ENCODE peak calls at places on chromosomes 4 and X, in four cellular contexts. H is A172, O is hippocampal formation, M is cardiac fibroblast. U is an unnamed sample.

GRCh38 chr4:124262211-124263179 is 450.0 kb downstream of the ANKRD50 start:
- DNase-seq in H (peak), O (peak), M (peak), U (peak)

GRCh38 chr4:72975488-72975784 is 94.1 kb downstream of the COX18 start:
- DNase-seq in H (no peak), O (no peak), M (peak), U (no peak)

GRCh38 chr4:139454111-139454600 is at the start of gene RAB33B:
- DNase-seq in H (no peak), O (no peak), M (peak), U (no peak)

GRCh38 chrX:77450415-77450814 is 3.2 kb downstream of the FGF16 start:
- DNase-seq in H (no peak), O (no peak), M (no peak), U (no peak)

GRCh38 chr4:24672871-24673270 is 88.5 kb upstream of the DHX15 start:
- DNase-seq in H (no peak), O (no peak), M (no peak), U (no peak)

GRCh38 chr4:76067652-76068286 is 6.7 kb upstream of the ART3 start:
- DNase-seq in H (peak), O (peak), M (peak), U (no peak)

GRCh38 chrX:68511255-68511654 is 12.4 kb downstream of the YIPF6 start:
- DNase-seq in H (peak), O (no peak), M (peak), U (no peak)

GRCh38 chr4:100547541-100548208 is 29.9 kb upstream of the EMCN start:
- DNase-seq in H (no peak), O (no peak), M (no peak), U (no peak)

GRCh38 chrX:70025464-70025863 is 24.3 kb downstream of the AWAT2 start:
- DNase-seq in H (no peak), O (no peak), M (no peak), U (no peak)

GRCh38 chr4:145034727-145035211 is 63.2 kb downstream of the ANAPC10 start:
- DNase-seq in H (peak), O (no peak), M (peak), U (no peak)

GRCh38 chr4:87669373-87669772 is 19.3 kb downstream of the DMP1 start:
- DNase-seq in H (no peak), O (no peak), M (no peak), U (no peak)

GRCh38 chr4:168917150-168917779 is 92.8 kb downstream of the CBR4 start:
- DNase-seq in H (peak), O (no peak), M (peak), U (no peak)

GRCh38 chrX:110259065-110259559 is 58.8 kb downstream of the AMMECR1 start:
- DNase-seq in H (no peak), O (no peak), M (no peak), U (no peak)

GRCh38 chrX:153723351-153724251 is 586 bp downstream of the BCAP31 start:
- DNase-seq in H (peak), O (no peak), M (peak), U (no peak)

GRCh38 chr4:5409237-5409636 is 299.1 kb downstream of the EVC2 start:
- DNase-seq in H (no peak), O (no peak), M (peak), U (no peak)

GRCh38 chr4:9987749-9988346 is 33.4 kb downstream of the SLC2A9 start:
- DNase-seq in H (no peak), O (no peak), M (no peak), U (no peak)

GRCh38 chr4:147830987-147831386 is 99.1 kb downstream of the ARHGAP10 start:
- DNase-seq in H (peak), O (no peak), M (peak), U (no peak)

GRCh38 chr4:83870551-83870950 is 334.6 kb downstream of the GPAT3 start:
- DNase-seq in H (no peak), O (no peak), M (no peak), U (no peak)